ENCODE peak calls at places on chromosomes 6 and 20, in five cellular contexts. I, R, T, P and W are unnamed samples.

GRCh38 chr20:35467339-35468224 is 12.2 kb downstream of the CEP250 start:
- DNase-seq in I (no peak), P (no peak), T (no peak), R (no peak), W (no peak)

GRCh38 chr6:90421656-90422055 is 125.0 kb upstream of the BACH2 start:
- DNase-seq in T (no peak), P (no peak), R (no peak), I (no peak), W (no peak)

GRCh38 chr6:110703906-110704594 is 111.2 kb downstream of the CDK19 start:
- DNase-seq in T (no peak), I (no peak), P (no peak), R (no peak), W (no peak)

GRCh38 chr6:90413867-90414266 is 117.2 kb upstream of the BACH2 start:
- DNase-seq in T (no peak), R (peak), I (no peak), P (peak), W (no peak)

GRCh38 chr20:12816009-12816408 is 192.8 kb upstream of the SPTLC3 start:
- DNase-seq in I (no peak), T (no peak), P (no peak), R (no peak), W (no peak)

GRCh38 chr20:40287683-40288082 is 401.4 kb downstream of the MAFB start:
- DNase-seq in T (no peak), I (no peak), P (no peak), R (no peak), W (no peak)

GRCh38 chr6:81088133-81088532 is 664.3 kb downstream of the TENT5A start:
- DNase-seq in T (no peak), P (no peak), R (no peak), I (no peak), W (no peak)

GRCh38 chr6:12208190-12208589 is 82.0 kb upstream of the EDN1 start:
- DNase-seq in T (no peak), R (peak), I (no peak), P (no peak), W (no peak)

GRCh38 chr6:155472886-155473285 is 17.2 kb upstream of the NOX3 start:
- DNase-seq in R (no peak), P (no peak), T (no peak), I (no peak), W (no peak)

GRCh38 chr20:16415079-16415478 is 158.2 kb downstream of the KIF16B start:
- DNase-seq in R (no peak), T (no peak), P (no peak), I (no peak), W (no peak)

GRCh38 chr20:24651171-24651972 is 181.9 kb downstream of the SYNDIG1 start:
- DNase-seq in T (no peak), R (no peak), P (no peak), I (no peak), W (no peak)

GRCh38 chr6:37628611-37629320 is 68.9 kb downstream of the MDGA1 start:
- DNase-seq in I (no peak), T (no peak), P (no peak), R (no peak), W (no peak)

GRCh38 chr6:98179606-98180005 is 654.8 kb upstream of the POU3F2 start:
- DNase-seq in P (no peak), R (no peak), T (no peak), I (no peak), W (no peak)

GRCh38 chr6:30397697-30398096 is 52.7 kb downstream of the RPP21 start:
- DNase-seq in I (no peak), T (no peak), P (no peak), R (no peak), W (no peak)

GRCh38 chr20:47717421-47717820 is 67.9 kb downstream of the SULF2 start:
- DNase-seq in P (no peak), R (no peak), I (no peak), T (no peak), W (no peak)

GRCh38 chr20:16806061-16806460 is 57.9 kb downstream of the OTOR start:
- DNase-seq in P (no peak), I (no peak), R (no peak), T (no peak), W (no peak)

GRCh38 chr20:9068232-9068781 is 580 bp upstream of the PLCB4 start:
- DNase-seq in T (peak), P (no peak), R (peak), I (peak), W (no peak)

GRCh38 chr6:89310929-89311328 is 4.2 kb downstream of the GABRR2 start:
- DNase-seq in T (peak), P (no peak), R (no peak), I (no peak), W (no peak)

GRCh38 chr20:37856932-37857660 is 45.8 kb upstream of the VSTM2L start:
- DNase-seq in P (no peak), T (no peak), R (no peak), I (no peak), W (no peak)

GRCh38 chr6:159008656-159009288 is 8.8 kb upstream of the RSPH3 start:
- DNase-seq in P (no peak), I (no peak), R (no peak), T (no peak), W (no peak)

GRCh38 chr6:119215309-119215708 is 134.3 kb downstream of the MAN1A1 start:
- DNase-seq in T (no peak), P (no peak), R (no peak), I (no peak), W (no peak)

GRCh38 chr6:168314948-168315347 is 4.6 kb downstream of the DACT2 start:
- DNase-seq in I (no peak), P (no peak), T (no peak), R (no peak), W (no peak)

GRCh38 chr6:5072440-5072839 is 12.7 kb upstream of the PPP1R3G start:
- DNase-seq in P (no peak), R (no peak), T (no peak), I (no peak), W (no peak)

GRCh38 chr6:166907373-166907841 is 48.9 kb downstream of the RNASET2 start:
- DNase-seq in T (no peak), R (no peak), I (no peak), P (no peak), W (no peak)

GRCh38 chr20:62159835-62160234 is 16.3 kb downstream of the SS18L1 start:
- DNase-seq in T (no peak), R (no peak), P (peak), I (no peak), W (no peak)

GRCh38 chr6:90044182-90044832 is 150.0 kb downstream of the GJA10 start:
- DNase-seq in R (no peak), T (no peak), P (no peak), I (no peak), W (no peak)

GRCh38 chr6:33410711-33411631 is at the start of gene PHF1:
- DNase-seq in P (peak), R (peak), T (no peak), I (peak), W (peak)

GRCh38 chr6:13454286-13455221 is 32.8 kb downstream of the GFOD1 start:
- DNase-seq in T (no peak), P (peak), R (peak), I (no peak), W (peak)

GRCh38 chr6:33008944-33009861 is at the start of gene HLA-DOA:
- DNase-seq in R (no peak), I (peak), T (no peak), P (peak), W (peak)